ENCODE peak calls at places on chromosomes 13 and 19, in seven cellular contexts. One of them, this sample, is unnamed.
A peak's percentile ranks its signal among the peaks of the same experiment; 100 is the strongest.

GRCh38 chr13:49023441-49023840 is 47.7 kb downstream of the FNDC3A start:
- DNase-seq in neuronal stem cell: no peak
- DNase-seq in mesendoderm: no peak
- DNase-seq in H9: no peak
- DNase-seq in mesenchymal stem cell: peak; percentile 34
- DNase-seq in H1: no peak
- DNase-seq in trophoblast cell: no peak
- DNase-seq in this sample: peak; percentile 92

GRCh38 chr13:101626925-101627555 is 174.6 kb downstream of the ITGBL1 start:
- DNase-seq in neuronal stem cell: no peak
- DNase-seq in mesendoderm: no peak
- DNase-seq in H9: no peak
- DNase-seq in mesenchymal stem cell: peak; percentile 32
- DNase-seq in H1: no peak
- DNase-seq in trophoblast cell: no peak
- DNase-seq in this sample: peak; percentile 2

GRCh38 chr19:13117176-13117771 is 734 bp upstream of the TRMT1 start:
- DNase-seq in neuronal stem cell: no peak
- DNase-seq in mesendoderm: no peak
- DNase-seq in H9: no peak
- DNase-seq in mesenchymal stem cell: no peak
- DNase-seq in H1: no peak
- DNase-seq in trophoblast cell: no peak
- DNase-seq in this sample: no peak

GRCh38 chr13:38002596-38002995 is 133.0 kb upstream of the TRPC4 start:
- DNase-seq in neuronal stem cell: no peak
- DNase-seq in mesendoderm: no peak
- DNase-seq in H9: no peak
- DNase-seq in mesenchymal stem cell: no peak
- DNase-seq in H1: no peak
- DNase-seq in trophoblast cell: no peak
- DNase-seq in this sample: no peak

GRCh38 chr19:48950830-48951519 is 3.7 kb upstream of the BAX start:
- DNase-seq in neuronal stem cell: no peak
- DNase-seq in mesendoderm: no peak
- DNase-seq in H9: no peak
- DNase-seq in mesenchymal stem cell: peak; percentile 21
- DNase-seq in H1: no peak
- DNase-seq in trophoblast cell: no peak
- DNase-seq in this sample: no peak

GRCh38 chr13:102234618-102235017 is 167.2 kb downstream of the FGF14 start:
- DNase-seq in neuronal stem cell: no peak
- DNase-seq in mesendoderm: no peak
- DNase-seq in H9: no peak
- DNase-seq in mesenchymal stem cell: no peak
- DNase-seq in H1: no peak
- DNase-seq in trophoblast cell: peak; percentile 71
- DNase-seq in this sample: peak; percentile 1

GRCh38 chr13:48138270-48138669 is 43.4 kb upstream of the MED4 start:
- DNase-seq in neuronal stem cell: no peak
- DNase-seq in mesendoderm: no peak
- DNase-seq in H9: no peak
- DNase-seq in mesenchymal stem cell: no peak
- DNase-seq in H1: no peak
- DNase-seq in trophoblast cell: no peak
- DNase-seq in this sample: no peak

GRCh38 chr13:95360464-95361097 is 59.3 kb upstream of the ABCC4 start:
- DNase-seq in neuronal stem cell: no peak
- DNase-seq in mesendoderm: no peak
- DNase-seq in H9: no peak
- DNase-seq in mesenchymal stem cell: peak; percentile 51
- DNase-seq in H1: no peak
- DNase-seq in trophoblast cell: no peak
- DNase-seq in this sample: peak; percentile 49

GRCh38 chr13:96671073-96671472 is 323.2 kb downstream of the OXGR1 start:
- DNase-seq in neuronal stem cell: no peak
- DNase-seq in mesendoderm: no peak
- DNase-seq in H9: no peak
- DNase-seq in mesenchymal stem cell: no peak
- DNase-seq in H1: no peak
- DNase-seq in trophoblast cell: no peak
- DNase-seq in this sample: no peak

GRCh38 chr19:55258476-55258827 is 365 bp downstream of the PPP6R1 start:
- DNase-seq in neuronal stem cell: no peak
- DNase-seq in mesendoderm: no peak
- DNase-seq in H9: no peak
- DNase-seq in mesenchymal stem cell: peak; percentile 7
- DNase-seq in H1: no peak
- DNase-seq in trophoblast cell: no peak
- DNase-seq in this sample: no peak

GRCh38 chr19:49805822-49806612 is 7.1 kb downstream of the FUZ start:
- DNase-seq in neuronal stem cell: no peak
- DNase-seq in mesendoderm: no peak
- DNase-seq in H9: no peak
- DNase-seq in mesenchymal stem cell: no peak
- DNase-seq in H1: no peak
- DNase-seq in trophoblast cell: no peak
- DNase-seq in this sample: no peak

GRCh38 chr19:51027873-51028272 is 1.5 kb upstream of the KLK11 start:
- DNase-seq in neuronal stem cell: no peak
- DNase-seq in mesendoderm: no peak
- DNase-seq in H9: no peak
- DNase-seq in mesenchymal stem cell: no peak
- DNase-seq in H1: no peak
- DNase-seq in trophoblast cell: no peak
- DNase-seq in this sample: no peak

GRCh38 chr19:51025809-51026553 is 435 bp downstream of the KLK11 start:
- DNase-seq in neuronal stem cell: no peak
- DNase-seq in mesendoderm: no peak
- DNase-seq in H9: no peak
- DNase-seq in mesenchymal stem cell: no peak
- DNase-seq in H1: no peak
- DNase-seq in trophoblast cell: no peak
- DNase-seq in this sample: no peak

GRCh38 chr19:51027126-51027806 is 850 bp upstream of the KLK11 start:
- DNase-seq in neuronal stem cell: no peak
- DNase-seq in mesendoderm: no peak
- DNase-seq in H9: no peak
- DNase-seq in mesenchymal stem cell: no peak
- DNase-seq in H1: no peak
- DNase-seq in trophoblast cell: no peak
- DNase-seq in this sample: no peak

GRCh38 chr19:51025401-51025800 is 1.0 kb downstream of the KLK11 start:
- DNase-seq in neuronal stem cell: no peak
- DNase-seq in mesendoderm: no peak
- DNase-seq in H9: no peak
- DNase-seq in mesenchymal stem cell: no peak
- DNase-seq in H1: no peak
- DNase-seq in trophoblast cell: no peak
- DNase-seq in this sample: no peak

DNA sequence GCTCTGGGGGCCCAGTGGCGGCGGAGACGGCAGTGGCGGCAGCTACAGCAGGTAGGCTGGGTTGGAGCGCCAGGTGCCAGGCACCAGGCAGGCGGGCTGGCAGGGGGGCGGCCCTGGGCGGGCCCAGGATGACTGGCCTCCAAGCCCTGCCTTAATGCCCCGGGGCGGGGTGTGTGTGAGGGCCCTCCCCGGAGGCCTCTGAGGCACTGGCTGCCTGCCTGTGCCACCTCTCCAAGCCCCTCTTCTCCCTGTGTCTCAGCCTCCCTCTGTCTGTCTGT is at the start of gene KLK11:
- DNase-seq in neuronal stem cell: no peak
- DNase-seq in mesendoderm: no peak
- DNase-seq in H9: no peak
- DNase-seq in mesenchymal stem cell: no peak
- DNase-seq in H1: no peak
- DNase-seq in trophoblast cell: no peak
- DNase-seq in this sample: no peak
- H4K8ac ChIP-seq in neuronal stem cell: no peak within 1 kb of the TSS
- H4K8ac ChIP-seq in mesendoderm: no peak within 1 kb of the TSS
- H4K8ac ChIP-seq in H9: no peak within 1 kb of the TSS
- H4K8ac ChIP-seq in mesenchymal stem cell: no peak within 1 kb of the TSS
- H4K8ac ChIP-seq in H1: peak within 1 kb of the TSS; percentile 8
- H4K8ac ChIP-seq in trophoblast cell: no peak within 1 kb of the TSS
- H4K8ac ChIP-seq in this sample: no peak within 1 kb of the TSS

GRCh38 chr13:33411312-33411711 is 125.8 kb upstream of the STARD13 start:
- DNase-seq in neuronal stem cell: no peak
- DNase-seq in mesendoderm: no peak
- DNase-seq in H9: no peak
- DNase-seq in mesenchymal stem cell: no peak
- DNase-seq in H1: no peak
- DNase-seq in trophoblast cell: no peak
- DNase-seq in this sample: no peak
- H4K8ac ChIP-seq in neuronal stem cell: no peak overlapping the region
- H4K8ac ChIP-seq in mesendoderm: no peak overlapping the region
- H4K8ac ChIP-seq in H9: no peak overlapping the region
- H4K8ac ChIP-seq in mesenchymal stem cell: no peak overlapping the region
- H4K8ac ChIP-seq in H1: no peak overlapping the region
- H4K8ac ChIP-seq in trophoblast cell: no peak overlapping the region
- H4K8ac ChIP-seq in this sample: no peak overlapping the region

GRCh38 chr13:54845351-54845965 is 1816.8 kb downstream of the OLFM4 start:
- DNase-seq in neuronal stem cell: no peak
- DNase-seq in mesendoderm: peak; percentile 22
- DNase-seq in H9: peak; percentile 21
- DNase-seq in mesenchymal stem cell: no peak
- DNase-seq in H1: no peak
- DNase-seq in trophoblast cell: no peak
- DNase-seq in this sample: no peak
- H4K8ac ChIP-seq in neuronal stem cell: no peak overlapping the region
- H4K8ac ChIP-seq in mesendoderm: no peak overlapping the region
- H4K8ac ChIP-seq in H9: no peak overlapping the region
- H4K8ac ChIP-seq in mesenchymal stem cell: no peak overlapping the region
- H4K8ac ChIP-seq in H1: no peak overlapping the region
- H4K8ac ChIP-seq in trophoblast cell: no peak overlapping the region
- H4K8ac ChIP-seq in this sample: no peak overlapping the region

GRCh38 chr13:54383604-54384003 is 1355.0 kb downstream of the OLFM4 start:
- DNase-seq in neuronal stem cell: no peak
- DNase-seq in mesendoderm: peak; percentile 41
- DNase-seq in H9: no peak
- DNase-seq in mesenchymal stem cell: no peak
- DNase-seq in H1: no peak
- DNase-seq in trophoblast cell: no peak
- DNase-seq in this sample: no peak
- H4K8ac ChIP-seq in neuronal stem cell: no peak overlapping the region
- H4K8ac ChIP-seq in mesendoderm: no peak overlapping the region
- H4K8ac ChIP-seq in H9: no peak overlapping the region
- H4K8ac ChIP-seq in mesenchymal stem cell: no peak overlapping the region
- H4K8ac ChIP-seq in H1: no peak overlapping the region
- H4K8ac ChIP-seq in trophoblast cell: no peak overlapping the region
- H4K8ac ChIP-seq in this sample: no peak overlapping the region

GRCh38 chr13:24661713-24662112 is 18.5 kb upstream of the ATP12A start:
- DNase-seq in neuronal stem cell: no peak
- DNase-seq in mesendoderm: no peak
- DNase-seq in H9: no peak
- DNase-seq in mesenchymal stem cell: no peak
- DNase-seq in H1: no peak
- DNase-seq in trophoblast cell: no peak
- DNase-seq in this sample: no peak
- H4K8ac ChIP-seq in neuronal stem cell: no peak overlapping the region
- H4K8ac ChIP-seq in mesendoderm: no peak overlapping the region
- H4K8ac ChIP-seq in H9: no peak overlapping the region
- H4K8ac ChIP-seq in mesenchymal stem cell: no peak overlapping the region
- H4K8ac ChIP-seq in H1: no peak overlapping the region
- H4K8ac ChIP-seq in trophoblast cell: no peak overlapping the region
- H4K8ac ChIP-seq in this sample: no peak overlapping the region

This sample was measured in IMR-90.